ENCODE peak calls at places on chromosome 4, in six cellular contexts. Q is A549, V is testis, N is body of pancreas, A is K562, O is uterus. E is an unnamed sample.

GRCh38 chr4:37748546-37748945 is 62.4 kb upstream of the RELL1 start:
- DNase-seq in V (no peak), O (no peak), Q (no peak), A (no peak), N (no peak), E (no peak)

GRCh38 chr4:13007802-13008201 is 476.3 kb downstream of the RAB28 start:
- DNase-seq in A (no peak), V (no peak), O (no peak), N (no peak), Q (no peak), E (no peak)

GRCh38 chr4:78197947-78198346 is 140.8 kb downstream of the FRAS1 start:
- DNase-seq in N (no peak), A (no peak), V (no peak), Q (no peak), O (no peak), E (no peak)

GRCh38 chr4:189838821-189839497 is 101.7 kb upstream of the FRG1 start:
- DNase-seq in V (no peak), Q (no peak), A (no peak), N (peak), O (no peak), E (no peak)

GRCh38 chr4:75920327-75920726 is 18.1 kb upstream of the PPEF2 start:
- DNase-seq in Q (no peak), O (no peak), V (no peak), A (no peak), N (no peak), E (no peak)

GRCh38 chr4:114005569-114006442 is 26.4 kb upstream of the ARSJ start:
- DNase-seq in A (no peak), Q (no peak), O (no peak), V (no peak), N (no peak), E (no peak)

GRCh38 chr4:3822230-3822947 is 56.2 kb downstream of the ADRA2C start:
- DNase-seq in O (no peak), V (no peak), N (no peak), Q (peak), A (no peak), E (no peak)

GRCh38 chr4:87419578-87420249 is 2.7 kb upstream of the NUDT9 start:
- DNase-seq in A (no peak), Q (peak), N (no peak), V (no peak), O (no peak), E (no peak)

GRCh38 chr4:151228196-151229119 is 48.5 kb upstream of the PRSS48 start:
- DNase-seq in O (no peak), V (no peak), N (no peak), Q (no peak), A (no peak), E (no peak)

GRCh38 chr4:121785479-121785878 is 15.6 kb upstream of the EXOSC9 start:
- DNase-seq in O (no peak), N (no peak), Q (no peak), V (no peak), A (no peak), E (no peak)

GRCh38 chr4:52665592-52665991 is 6.5 kb upstream of the USP46 start:
- DNase-seq in N (no peak), A (no peak), Q (peak), V (no peak), O (no peak), E (no peak)

GRCh38 chr4:176065365-176066249 is at the start of gene WDR17:
- DNase-seq in V (peak), Q (peak), A (peak), N (peak), O (peak), E (peak)
- H3K4me3 ChIP-seq in V (peak), Q (peak), A (peak), N (peak), O (peak), E (peak)

GRCh38 chr4:158170691-158171455 is 2.0 kb downstream of the GASK1B start:
- DNase-seq in V (peak), Q (no peak), N (peak), O (peak), A (peak), E (no peak)
- TF ChIP-seq POLR2A in V (no peak), Q (no peak), N (no peak), O (peak), A (no peak), E (no peak)

DNA sequence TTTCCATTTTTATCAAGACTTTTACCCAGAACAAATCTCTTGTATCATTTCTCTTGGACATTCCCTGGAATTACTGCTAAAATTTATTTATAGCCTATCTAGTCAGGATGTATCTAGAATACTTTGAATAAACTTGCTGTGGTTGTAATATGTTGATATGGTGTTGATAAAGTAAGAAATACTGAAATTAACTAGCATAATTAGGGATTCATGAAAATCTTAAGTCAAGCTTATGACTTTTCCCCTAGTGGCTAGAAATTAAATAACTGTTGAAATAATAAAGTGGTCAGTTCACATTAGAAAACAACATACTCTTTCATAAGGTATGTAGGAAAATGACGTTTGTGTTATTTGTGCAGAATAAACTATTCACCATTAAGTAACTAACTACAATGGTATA is 73.1 kb upstream of the ANKRD50 start:
- DNase-seq in N (no peak), A (no peak), Q (no peak), V (no peak), O (no peak), E (no peak)
- TF ChIP-seq CTCF in N (no peak), A (no peak), Q (no peak), V (no peak), O (no peak), E (no peak)

DNA sequence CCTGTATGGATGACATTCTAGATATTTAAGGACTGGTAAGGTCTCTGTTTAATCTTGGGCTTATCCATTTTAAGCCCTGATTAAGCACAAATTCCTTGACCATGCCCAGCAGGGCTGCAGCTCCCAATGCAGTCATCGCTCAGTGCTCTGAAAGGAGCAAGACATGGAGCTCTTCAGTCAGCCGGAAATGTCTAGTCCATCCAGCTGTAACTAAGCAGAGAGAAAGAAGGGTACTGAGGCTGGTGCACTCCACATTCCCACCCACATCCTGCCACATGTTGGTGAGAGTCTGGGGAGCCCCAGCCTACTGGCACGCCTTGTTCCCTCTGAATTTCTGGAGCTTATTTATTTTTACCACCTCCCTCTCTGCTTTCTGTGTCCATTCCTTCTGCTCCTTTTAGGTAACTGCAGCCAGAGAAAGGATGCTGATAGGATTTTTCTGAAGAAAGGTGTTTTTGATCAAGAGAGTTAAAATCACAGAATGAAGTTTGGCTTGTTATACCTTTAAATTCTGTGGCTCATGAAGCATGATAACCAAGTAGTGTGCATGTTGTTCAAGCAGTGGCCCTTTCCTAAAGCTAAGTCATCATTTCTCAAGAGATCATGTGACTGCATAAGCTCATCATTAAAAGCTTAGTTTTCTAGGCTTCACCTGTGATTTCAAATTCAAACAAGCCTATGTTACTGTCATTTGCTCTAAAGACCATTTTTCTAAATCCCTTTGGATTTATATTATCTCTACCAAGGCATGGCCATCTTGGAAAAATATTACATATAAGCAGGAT is 74.0 kb downstream of the GALNT7 start:
- DNase-seq in N (no peak), A (no peak), O (no peak), V (no peak), Q (no peak), E (no peak)
- H3K4me3 ChIP-seq in N (no peak), A (no peak), O (no peak), V (no peak), Q (no peak), E (no peak)

GRCh38 chr4:179748837-179749236 is 2306.6 kb upstream of the AGA start:
- DNase-seq in Q (no peak), V (no peak), A (no peak), N (no peak), O (no peak), E (no peak)
- TF ChIP-seq POLR2A in Q (no peak), V (no peak), A (no peak), N (no peak), O (no peak), E (no peak)

GRCh38 chr4:130703211-130703920 is 1607.4 kb downstream of the C4orf33 start:
- DNase-seq in V (no peak), N (no peak), A (no peak), Q (no peak), O (no peak), E (no peak)

GRCh38 chr4:130705023-130705422 is 1609.1 kb downstream of the C4orf33 start:
- DNase-seq in N (no peak), O (no peak), V (no peak), A (no peak), Q (no peak), E (no peak)
- TF ChIP-seq CTCF in N (no peak), O (no peak), V (no peak), A (no peak), Q (no peak), E (no peak)

DNA sequence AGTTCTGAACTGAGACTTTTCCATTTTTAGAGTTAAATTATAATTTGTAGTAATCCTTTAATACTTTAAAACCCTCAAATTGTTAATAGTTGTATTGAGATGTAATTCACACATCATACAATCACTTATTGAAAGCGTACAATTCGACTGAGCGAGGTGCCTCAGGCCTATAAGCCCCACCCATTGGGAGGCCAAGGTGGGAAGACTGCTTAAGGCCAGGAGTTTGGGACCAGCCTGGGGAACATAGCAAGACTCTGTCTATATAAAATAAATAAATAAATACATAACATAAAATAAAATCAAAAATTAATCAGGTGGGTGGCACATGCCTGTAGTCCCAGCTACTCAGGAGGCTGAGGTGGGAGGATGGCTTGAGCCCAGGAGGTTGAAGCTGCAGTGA is 70.3 kb downstream of the RWDD4 start:
- DNase-seq in Q (no peak), O (no peak), V (no peak), N (no peak), A (no peak), E (no peak)
- H3K4me3 ChIP-seq in Q (no peak), O (no peak), V (no peak), N (no peak), A (no peak), E (no peak)

GRCh38 chr4:15002659-15003440 is 569 bp downstream of the CPEB2 start:
- DNase-seq in O (peak), Q (peak), A (peak), V (peak), N (peak), E (peak)
- TF ChIP-seq POLR2A in O (no peak), Q (peak), A (peak), V (no peak), N (peak), E (no peak)

GRCh38 chr4:31041385-31041784 is 321.2 kb downstream of the PCDH7 start:
- DNase-seq in V (no peak), A (no peak), O (no peak), Q (no peak), N (no peak), E (no peak)

GRCh38 chr4:31051151-31051550 is 331.0 kb downstream of the PCDH7 start:
- DNase-seq in V (no peak), A (no peak), Q (no peak), O (no peak), N (no peak), E (no peak)

GRCh38 chr4:31043382-31044062 is 323.4 kb downstream of the PCDH7 start:
- DNase-seq in N (no peak), O (no peak), A (no peak), Q (peak), V (no peak), E (no peak)

GRCh38 chr4:31045151-31045550 is 325.0 kb downstream of the PCDH7 start:
- DNase-seq in Q (no peak), V (no peak), A (no peak), O (no peak), N (no peak), E (no peak)

DNA sequence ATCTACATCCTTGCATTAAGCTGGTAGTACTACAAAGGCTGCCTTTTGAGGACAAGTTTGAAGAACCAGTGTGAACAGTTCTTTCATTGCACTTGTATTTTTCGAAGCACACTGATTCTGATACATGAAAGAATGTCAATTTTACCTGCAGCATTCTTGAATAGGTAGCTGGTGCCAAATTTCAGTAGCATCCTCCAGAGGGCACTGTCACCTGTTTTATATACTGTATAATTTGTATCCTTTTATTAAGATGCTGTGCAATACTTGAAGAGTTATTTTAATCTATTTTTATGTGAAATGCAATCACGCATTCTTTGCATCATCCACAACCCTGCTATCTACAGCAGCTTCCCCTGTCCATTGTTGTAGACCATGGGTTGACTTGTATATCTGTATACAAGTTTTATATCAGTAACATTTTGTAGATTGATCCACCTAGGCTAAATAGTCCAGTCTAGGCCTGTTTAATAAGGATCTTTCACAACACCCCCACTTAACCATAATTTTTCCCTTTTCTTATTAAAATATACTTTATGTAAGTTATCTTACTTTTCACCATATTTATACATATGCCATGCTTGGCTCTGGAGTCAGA is 325.7 kb downstream of the PCDH7 start:
- DNase-seq in O (no peak), V (no peak), Q (peak), N (peak), A (no peak), E (peak)
- TF ChIP-seq CTCF in O (no peak), V (no peak), Q (peak), N (no peak), A (no peak), E (no peak)

GRCh38 chr4:170088686-170089085 is 1.1 kb downstream of the AADAT start:
- DNase-seq in A (no peak), V (no peak), O (no peak), N (no peak), Q (no peak), E (no peak)
- H3K4me3 ChIP-seq in A (no peak), V (peak), O (peak), N (no peak), Q (peak), E (no peak)

E was measured in stomach.